ENCODE peak calls at places on chromosomes 5 and 9, in seven cellular contexts. H is SK-N-SH, X is HepG2, A is K562, Y is T47D, S is HCT116, Q is GM12878. W is an unnamed sample.

GRCh38 chr5:68480385-68480940 is 264.9 kb downstream of the PIK3R1 start:
- DNase-seq in H (no peak), X (no peak), A (no peak), Y (no peak), S (no peak), Q (no peak), W (no peak)

GRCh38 chr5:81631124-81631523 is 119.8 kb downstream of the SSBP2 start:
- DNase-seq in H (no peak), X (no peak), A (no peak), Y (no peak), S (no peak), Q (peak), W (no peak)

GRCh38 chr9:131276107-131276888 is at the start of gene FAM78A:
- DNase-seq in H (peak), X (no peak), A (no peak), Y (no peak), S (no peak), Q (no peak), W (no peak)

GRCh38 chr5:128195316-128195715 is 111.8 kb downstream of the SLC12A2 start:
- DNase-seq in H (no peak), X (no peak), A (no peak), Y (no peak), S (no peak), Q (no peak), W (no peak)

GRCh38 chr9:110156902-110157301 is 51.1 kb downstream of the C9orf152 start:
- DNase-seq in H (no peak), X (no peak), A (no peak), Y (no peak), S (no peak), Q (no peak), W (no peak)

GRCh38 chr5:99815-100214 is 7.8 kb downstream of the PLEKHG4B start:
- DNase-seq in H (no peak), X (no peak), A (no peak), Y (no peak), S (no peak), Q (no peak), W (no peak)

GRCh38 chr5:8517461-8517860 is 648.5 kb downstream of the MTRR start:
- DNase-seq in H (no peak), X (no peak), A (no peak), Y (no peak), S (no peak), Q (no peak), W (no peak)

GRCh38 chr9:127567898-127568617 is 44.0 kb upstream of the STXBP1 start:
- DNase-seq in H (peak), X (no peak), A (peak), Y (no peak), S (no peak), Q (no peak), W (peak)

GRCh38 chr5:15943487-15943886 is 236.1 kb downstream of the MARCHF11 start:
- DNase-seq in H (no peak), X (no peak), A (no peak), Y (no peak), S (no peak), Q (no peak), W (no peak)

GRCh38 chr5:8060235-8061139 is 191.5 kb downstream of the MTRR start:
- DNase-seq in H (no peak), X (no peak), A (no peak), Y (no peak), S (no peak), Q (no peak), W (no peak)

GRCh38 chr5:168575391-168576372 is 3.5 kb downstream of the PANK3 start:
- DNase-seq in H (no peak), X (no peak), A (no peak), Y (no peak), S (no peak), Q (no peak), W (no peak)

GRCh38 chr5:65796917-65797316 is 74.9 kb downstream of the NLN start:
- DNase-seq in H (no peak), X (no peak), A (no peak), Y (no peak), S (no peak), Q (no peak), W (no peak)

GRCh38 chr5:94361832-94362754 is 256.3 kb downstream of the KIAA0825 start:
- DNase-seq in H (no peak), X (no peak), A (no peak), Y (no peak), S (no peak), Q (no peak), W (peak)

GRCh38 chr5:88394531-88395185 is 126.0 kb upstream of the TMEM161B start:
- DNase-seq in H (no peak), X (no peak), A (no peak), Y (no peak), S (no peak), Q (no peak), W (no peak)

GRCh38 chr5:57032151-57032551 is 80.2 kb upstream of the MIER3 start:
- DNase-seq in H (no peak), X (peak), A (no peak), Y (no peak), S (peak), Q (no peak), W (no peak)

GRCh38 chr9:131837316-131837715 is 97.4 kb upstream of the RAPGEF1 start:
- DNase-seq in H (peak), X (peak), A (peak), Y (peak), S (no peak), Q (no peak), W (no peak)

GRCh38 chr5:113330533-113331200 is 104.1 kb downstream of the TSSK1B start:
- DNase-seq in H (peak), X (peak), A (no peak), Y (no peak), S (peak), Q (no peak), W (no peak)

GRCh38 chr9:132440769-132441168 is 30.8 kb downstream of the CFAP77 start:
- DNase-seq in H (no peak), X (no peak), A (no peak), Y (no peak), S (no peak), Q (no peak), W (no peak)

GRCh38 chr5:78628260-78629024 is 20.1 kb downstream of the LHFPL2 start:
- DNase-seq in H (peak), X (no peak), A (no peak), Y (no peak), S (no peak), Q (no peak), W (no peak)

GRCh38 chr9:86573886-86574285 is 219.7 kb upstream of the TUT7 start:
- DNase-seq in H (no peak), X (no peak), A (no peak), Y (no peak), S (no peak), Q (no peak), W (no peak)

GRCh38 chr5:106801554-106801953 is 869.2 kb downstream of the EFNA5 start:
- DNase-seq in H (no peak), X (no peak), A (no peak), Y (no peak), S (no peak), Q (no peak), W (no peak)

GRCh38 chr5:114686345-114686744 is 324.5 kb downstream of the KCNN2 start:
- DNase-seq in H (no peak), X (no peak), A (no peak), Y (no peak), S (no peak), Q (no peak), W (no peak)

GRCh38 chr5:180647941-180648500 is 1.4 kb downstream of the FLT4 start:
- DNase-seq in H (peak), X (no peak), A (peak), Y (no peak), S (no peak), Q (no peak), W (peak)

GRCh38 chr9:104921067-104921741 is 6.8 kb downstream of the ABCA1 start:
- DNase-seq in H (no peak), X (no peak), A (no peak), Y (no peak), S (no peak), Q (no peak), W (no peak)

GRCh38 chr9:120571443-120572257 is 8.3 kb downstream of the CDK5RAP2 start:
- DNase-seq in H (peak), X (peak), A (no peak), Y (peak), S (no peak), Q (no peak), W (no peak)

GRCh38 chr9:77807295-77807694 is 159.2 kb upstream of the GNA14 start:
- DNase-seq in H (no peak), X (peak), A (no peak), Y (no peak), S (no peak), Q (no peak), W (no peak)

GRCh38 chr5:60722416-60722815 is 22.4 kb upstream of the DEPDC1B start:
- DNase-seq in H (no peak), X (no peak), A (no peak), Y (no peak), S (no peak), Q (no peak), W (no peak)

GRCh38 chr5:125413861-125414260 is 667.4 kb upstream of the ZNF608 start:
- DNase-seq in H (no peak), X (no peak), A (no peak), Y (no peak), S (no peak), Q (no peak), W (no peak)

GRCh38 chr9:136564379-136564988 is 18.6 kb upstream of the NOTCH1 start:
- DNase-seq in H (no peak), X (no peak), A (peak), Y (no peak), S (no peak), Q (peak), W (no peak)
- TF ChIP-seq JUND in H (no peak), X (no peak), A (no peak), Y (no peak), S (no peak), Q (no peak), W (no peak)

DNA sequence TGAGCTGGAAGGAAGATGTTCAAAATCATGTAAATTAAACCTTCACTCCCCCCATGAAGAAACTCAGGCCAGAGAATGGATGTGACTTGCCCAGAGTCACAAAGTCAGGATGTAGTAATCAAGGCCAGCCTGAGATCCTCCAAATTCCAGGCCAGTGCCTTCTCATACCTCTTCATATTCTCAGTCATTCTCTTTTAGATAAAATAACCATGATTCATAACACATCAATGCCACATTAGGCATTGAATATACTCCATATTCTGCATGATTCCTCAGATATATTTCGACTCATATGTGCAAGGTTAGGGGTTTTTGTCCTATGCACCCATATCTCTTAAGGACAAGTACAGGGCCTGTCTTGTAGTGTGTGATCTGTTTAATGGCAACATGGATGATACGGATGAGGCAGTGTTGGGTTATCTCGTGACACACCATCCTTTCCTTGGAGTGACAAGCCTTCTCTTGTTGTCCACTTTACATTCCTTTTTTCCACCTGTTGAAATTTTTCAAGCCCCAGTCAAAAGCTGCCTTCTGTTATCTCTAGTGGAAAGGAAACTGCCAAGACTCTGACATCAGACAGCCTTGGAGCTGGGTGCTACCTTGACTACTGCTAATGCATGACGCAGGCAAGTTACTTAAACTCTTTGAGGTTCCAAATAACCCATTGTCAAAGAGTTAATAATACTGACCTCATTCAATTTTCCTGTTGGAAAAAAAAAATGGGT is 227.5 kb upstream of the NR4A3 start:
- DNase-seq in H (no peak), X (no peak), A (no peak), Y (no peak), S (no peak), Q (no peak), W (no peak)
- TF ChIP-seq JUND in H (no peak), X (no peak), A (no peak), Y (no peak), S (no peak), Q (no peak), W (no peak)

GRCh38 chr5:72767289-72768010 is 49.0 kb upstream of the TNPO1 start:
- DNase-seq in H (peak), X (peak), A (peak), Y (no peak), S (no peak), Q (no peak), W (no peak)
- TF ChIP-seq JUND in H (no peak), X (no peak), A (no peak), Y (no peak), S (no peak), Q (no peak), W (no peak)

DNA sequence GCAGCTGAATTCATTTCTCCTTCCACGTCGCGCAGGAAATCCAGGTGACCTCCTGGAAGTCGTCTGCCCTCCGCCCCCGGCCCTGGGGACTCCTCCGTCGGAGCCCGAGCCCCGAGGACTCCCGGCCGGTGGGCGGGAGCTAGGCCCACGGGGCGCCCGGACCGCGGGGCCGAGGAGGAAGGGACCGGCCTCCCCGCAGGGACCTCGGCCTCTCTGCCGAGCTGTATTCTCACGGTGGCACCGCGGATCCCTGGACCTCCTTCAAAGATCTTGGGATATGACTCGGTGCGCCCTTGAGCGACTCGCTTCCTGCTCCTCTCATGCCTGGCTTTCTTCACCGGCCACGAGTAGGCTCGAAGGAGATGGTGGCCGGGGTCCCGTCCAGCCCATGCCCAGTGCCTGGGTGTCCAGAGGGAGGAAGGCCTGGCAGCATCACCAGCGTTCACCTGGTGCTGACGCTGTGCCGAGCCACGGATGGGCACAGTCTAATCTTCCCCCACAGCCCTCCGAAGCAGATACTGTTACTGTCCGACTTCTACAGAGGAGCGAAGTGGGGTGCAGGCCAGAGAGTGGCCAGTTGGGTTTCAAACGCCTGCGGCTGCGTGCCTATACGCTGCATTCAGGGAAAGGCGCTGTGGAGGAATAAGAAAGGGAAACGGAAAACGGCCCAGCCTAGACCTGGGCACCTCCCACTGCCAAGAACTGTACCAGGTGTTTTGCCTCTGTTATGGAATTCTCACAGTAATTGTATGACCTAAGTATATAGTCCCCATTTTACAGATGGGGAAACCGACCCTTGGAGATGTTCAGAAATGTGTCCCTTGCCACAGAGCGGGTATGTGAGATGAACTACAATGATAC is 47.3 kb downstream of the PAX5 start:
- DNase-seq in H (no peak), X (no peak), A (no peak), Y (no peak), S (no peak), Q (no peak), W (no peak)
- TF ChIP-seq JUND in H (no peak), X (no peak), A (no peak), Y (no peak), S (no peak), Q (no peak), W (no peak)

W was measured in H1.